ENCODE peak calls at places on chromosomes 7 and 10, in six cellular contexts. One of them, this sample, is unnamed.

GRCh38 chr7:29606287-29606721 is 42.7 kb downstream of the PRR15 start:
- DNase-seq in H1: no peak
- DNase-seq in GM12878: no peak
- DNase-seq in K562: peak
- DNase-seq in HepG2: peak
- DNase-seq in SK-N-SH: peak
- DNase-seq in this sample: no peak

GRCh38 chr7:123538189-123538714 is 3.9 kb upstream of the IQUB start:
- DNase-seq in H1: no peak
- DNase-seq in GM12878: no peak
- DNase-seq in K562: peak
- DNase-seq in HepG2: no peak
- DNase-seq in SK-N-SH: no peak
- DNase-seq in this sample: no peak

GRCh38 chr10:21264271-21264670 is 261.2 kb downstream of the SKIDA1 start:
- DNase-seq in H1: no peak
- DNase-seq in GM12878: no peak
- DNase-seq in K562: no peak
- DNase-seq in HepG2: no peak
- DNase-seq in SK-N-SH: no peak
- DNase-seq in this sample: no peak

GRCh38 chr7:13279854-13280435 is 592.5 kb downstream of the ARL4A start:
- DNase-seq in H1: no peak
- DNase-seq in GM12878: no peak
- DNase-seq in K562: no peak
- DNase-seq in HepG2: peak
- DNase-seq in SK-N-SH: peak
- DNase-seq in this sample: no peak

GRCh38 chr10:75532253-75532924 is 101.0 kb downstream of the LRMDA start:
- DNase-seq in H1: no peak
- DNase-seq in GM12878: no peak
- DNase-seq in K562: no peak
- DNase-seq in HepG2: no peak
- DNase-seq in SK-N-SH: no peak
- DNase-seq in this sample: no peak

GRCh38 chr7:51455086-51455485 is 138.5 kb upstream of the COBL start:
- DNase-seq in H1: no peak
- DNase-seq in GM12878: no peak
- DNase-seq in K562: no peak
- DNase-seq in HepG2: no peak
- DNase-seq in SK-N-SH: no peak
- DNase-seq in this sample: no peak

GRCh38 chr7:14841086-14841485 is 61.5 kb downstream of the DGKB start:
- DNase-seq in H1: no peak
- DNase-seq in GM12878: no peak
- DNase-seq in K562: no peak
- DNase-seq in HepG2: no peak
- DNase-seq in SK-N-SH: no peak
- DNase-seq in this sample: no peak

GRCh38 chr7:95917622-95918021 is 145.3 kb downstream of the DYNC1I1 start:
- DNase-seq in H1: no peak
- DNase-seq in GM12878: no peak
- DNase-seq in K562: no peak
- DNase-seq in HepG2: no peak
- DNase-seq in SK-N-SH: no peak
- DNase-seq in this sample: no peak

GRCh38 chr10:71435571-71436267 is 39.0 kb downstream of the CDH23 start:
- DNase-seq in H1: no peak
- DNase-seq in GM12878: no peak
- DNase-seq in K562: no peak
- DNase-seq in HepG2: no peak
- DNase-seq in SK-N-SH: peak
- DNase-seq in this sample: no peak

GRCh38 chr7:2373124-2373556 is 18.5 kb downstream of the EIF3B start:
- DNase-seq in H1: no peak
- DNase-seq in GM12878: no peak
- DNase-seq in K562: no peak
- DNase-seq in HepG2: no peak
- DNase-seq in SK-N-SH: no peak
- DNase-seq in this sample: no peak

GRCh38 chr10:128125416-128125943 is 743 bp downstream of the MKI67 start:
- DNase-seq in H1: no peak
- DNase-seq in GM12878: no peak
- DNase-seq in K562: peak
- DNase-seq in HepG2: no peak
- DNase-seq in SK-N-SH: peak
- DNase-seq in this sample: no peak

GRCh38 chr7:30779574-30779973 is 8.4 kb downstream of the MINDY4 start:
- DNase-seq in H1: no peak
- DNase-seq in GM12878: no peak
- DNase-seq in K562: no peak
- DNase-seq in HepG2: no peak
- DNase-seq in SK-N-SH: no peak
- DNase-seq in this sample: no peak

GRCh38 chr10:79273603-79274002 is 73.7 kb upstream of the PPIF start:
- DNase-seq in H1: no peak
- DNase-seq in GM12878: no peak
- DNase-seq in K562: no peak
- DNase-seq in HepG2: no peak
- DNase-seq in SK-N-SH: no peak
- DNase-seq in this sample: no peak

GRCh38 chr10:99659868-99660366 is 608 bp downstream of the ENTPD7 start:
- DNase-seq in H1: no peak
- DNase-seq in GM12878: no peak
- DNase-seq in K562: no peak
- DNase-seq in HepG2: no peak
- DNase-seq in SK-N-SH: peak
- DNase-seq in this sample: no peak

GRCh38 chr10:120736377-120736776 is 114.8 kb upstream of the WDR11 start:
- DNase-seq in H1: no peak
- DNase-seq in GM12878: no peak
- DNase-seq in K562: no peak
- DNase-seq in HepG2: no peak
- DNase-seq in SK-N-SH: no peak
- DNase-seq in this sample: no peak

GRCh38 chr10:18960466-18961079 is 88.0 kb upstream of the MALRD1 start:
- DNase-seq in H1: no peak
- DNase-seq in GM12878: no peak
- DNase-seq in K562: no peak
- DNase-seq in HepG2: no peak
- DNase-seq in SK-N-SH: no peak
- DNase-seq in this sample: no peak

GRCh38 chr7:128033246-128033645 is 2.0 kb upstream of the LRRC4 start:
- DNase-seq in H1: no peak
- DNase-seq in GM12878: no peak
- DNase-seq in K562: no peak
- DNase-seq in HepG2: no peak
- DNase-seq in SK-N-SH: no peak
- DNase-seq in this sample: no peak
- TF ChIP-seq GABPA in H1: no peak
- TF ChIP-seq GABPA in GM12878: no peak
- TF ChIP-seq GABPA in K562: no peak
- TF ChIP-seq GABPA in HepG2: no peak
- TF ChIP-seq GABPA in SK-N-SH: no peak
- TF ChIP-seq GABPA in this sample: no peak

GRCh38 chr7:122132341-122132740 is 11.7 kb downstream of the AASS start:
- DNase-seq in H1: no peak
- DNase-seq in GM12878: no peak
- DNase-seq in K562: no peak
- DNase-seq in HepG2: no peak
- DNase-seq in SK-N-SH: no peak
- DNase-seq in this sample: no peak
- TF ChIP-seq GABPA in H1: no peak
- TF ChIP-seq GABPA in GM12878: no peak
- TF ChIP-seq GABPA in K562: no peak
- TF ChIP-seq GABPA in HepG2: no peak
- TF ChIP-seq GABPA in SK-N-SH: no peak
- TF ChIP-seq GABPA in this sample: no peak

GRCh38 chr7:91455411-91455810 is 191.2 kb downstream of the FZD1 start:
- DNase-seq in H1: no peak
- DNase-seq in GM12878: no peak
- DNase-seq in K562: no peak
- DNase-seq in HepG2: no peak
- DNase-seq in SK-N-SH: no peak
- DNase-seq in this sample: no peak
- TF ChIP-seq GABPA in H1: no peak
- TF ChIP-seq GABPA in GM12878: no peak
- TF ChIP-seq GABPA in K562: peak
- TF ChIP-seq GABPA in HepG2: peak
- TF ChIP-seq GABPA in SK-N-SH: no peak
- TF ChIP-seq GABPA in this sample: no peak

GRCh38 chr7:41887446-41887845 is 184.6 kb upstream of the INHBA start:
- DNase-seq in H1: no peak
- DNase-seq in GM12878: no peak
- DNase-seq in K562: no peak
- DNase-seq in HepG2: no peak
- DNase-seq in SK-N-SH: no peak
- DNase-seq in this sample: no peak
- TF ChIP-seq GABPA in H1: no peak
- TF ChIP-seq GABPA in GM12878: no peak
- TF ChIP-seq GABPA in K562: no peak
- TF ChIP-seq GABPA in HepG2: no peak
- TF ChIP-seq GABPA in SK-N-SH: no peak
- TF ChIP-seq GABPA in this sample: no peak

DNA sequence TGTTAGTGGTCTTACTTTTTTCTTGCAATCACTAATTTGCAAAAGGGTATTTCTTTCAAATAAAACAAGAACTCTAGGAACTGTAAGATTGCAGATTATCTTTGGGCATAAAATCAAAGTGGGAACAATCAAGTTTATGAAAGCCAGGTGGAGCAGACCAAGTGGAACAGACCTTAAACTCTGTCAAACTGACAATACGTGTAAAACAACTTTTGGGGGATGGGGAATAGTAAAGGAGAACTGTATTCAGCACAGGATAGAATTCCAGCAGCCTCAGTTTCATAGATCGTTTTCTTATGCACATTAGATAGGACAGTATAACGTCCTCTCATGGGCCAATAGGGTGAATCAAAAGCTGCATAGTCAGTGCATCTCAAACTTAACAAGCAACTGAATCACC is 120.7 kb downstream of the PIP4K2A start:
- DNase-seq in H1: no peak
- DNase-seq in GM12878: no peak
- DNase-seq in K562: no peak
- DNase-seq in HepG2: no peak
- DNase-seq in SK-N-SH: no peak
- DNase-seq in this sample: no peak
- TF ChIP-seq GABPA in H1: no peak
- TF ChIP-seq GABPA in GM12878: no peak
- TF ChIP-seq GABPA in K562: no peak
- TF ChIP-seq GABPA in HepG2: no peak
- TF ChIP-seq GABPA in SK-N-SH: no peak
- TF ChIP-seq GABPA in this sample: no peak

DNA sequence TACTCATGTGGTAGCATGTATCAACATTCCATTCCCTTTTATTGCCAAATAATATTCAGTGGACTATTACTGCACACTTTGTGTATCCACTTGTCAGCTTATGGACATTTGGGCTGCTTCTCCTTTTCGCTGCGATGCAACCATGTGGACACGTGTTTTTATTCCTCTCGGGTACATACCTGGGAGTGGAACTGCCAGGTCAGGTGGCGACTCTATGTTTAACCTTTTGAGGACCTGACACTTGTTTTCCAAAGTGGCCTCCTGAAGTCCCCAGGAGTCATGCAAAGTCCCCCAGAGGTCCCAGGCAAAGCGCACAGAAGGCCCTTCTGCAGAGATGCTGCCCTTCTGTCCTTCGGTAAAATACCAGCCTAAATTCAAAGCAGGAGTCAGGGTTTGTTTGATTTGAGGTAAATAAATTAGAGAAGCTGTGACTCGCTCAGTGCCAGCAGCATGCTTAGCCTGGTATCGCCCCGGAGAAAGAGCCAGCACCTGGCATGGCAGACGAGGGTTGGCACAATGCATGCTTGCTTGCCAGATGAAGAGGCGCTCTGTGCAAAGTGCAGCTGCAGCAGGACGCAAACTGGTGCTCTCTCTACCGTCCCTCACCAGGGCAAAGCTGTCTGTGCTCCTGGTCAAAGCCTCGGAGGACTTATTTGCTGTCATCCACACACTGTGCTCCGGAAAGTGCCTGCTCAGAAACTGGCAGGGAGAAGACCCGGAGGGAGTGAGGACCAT is 37.8 kb downstream of the HIPK2 start:
- DNase-seq in H1: no peak
- DNase-seq in GM12878: no peak
- DNase-seq in K562: no peak
- DNase-seq in HepG2: no peak
- DNase-seq in SK-N-SH: no peak
- DNase-seq in this sample: no peak
- TF ChIP-seq GABPA in H1: no peak
- TF ChIP-seq GABPA in GM12878: no peak
- TF ChIP-seq GABPA in K562: no peak
- TF ChIP-seq GABPA in HepG2: no peak
- TF ChIP-seq GABPA in SK-N-SH: no peak
- TF ChIP-seq GABPA in this sample: no peak

GRCh38 chr7:36763084-36763807 is 39.0 kb upstream of the AOAH start:
- DNase-seq in H1: no peak
- DNase-seq in GM12878: no peak
- DNase-seq in K562: no peak
- DNase-seq in HepG2: no peak
- DNase-seq in SK-N-SH: no peak
- DNase-seq in this sample: no peak
- TF ChIP-seq GABPA in H1: no peak
- TF ChIP-seq GABPA in GM12878: no peak
- TF ChIP-seq GABPA in K562: no peak
- TF ChIP-seq GABPA in HepG2: no peak
- TF ChIP-seq GABPA in SK-N-SH: no peak
- TF ChIP-seq GABPA in this sample: no peak

GRCh38 chr10:11026761-11027160 is 9.1 kb downstream of the CELF2 start:
- DNase-seq in H1: no peak
- DNase-seq in GM12878: no peak
- DNase-seq in K562: no peak
- DNase-seq in HepG2: no peak
- DNase-seq in SK-N-SH: no peak
- DNase-seq in this sample: no peak

GRCh38 chr10:11023009-11023408 is 5.3 kb downstream of the CELF2 start:
- DNase-seq in H1: no peak
- DNase-seq in GM12878: peak
- DNase-seq in K562: no peak
- DNase-seq in HepG2: no peak
- DNase-seq in SK-N-SH: no peak
- DNase-seq in this sample: no peak

GRCh38 chr10:11023554-11023953 is 5.9 kb downstream of the CELF2 start:
- DNase-seq in H1: no peak
- DNase-seq in GM12878: no peak
- DNase-seq in K562: no peak
- DNase-seq in HepG2: no peak
- DNase-seq in SK-N-SH: no peak
- DNase-seq in this sample: no peak

GRCh38 chr10:11025978-11026377 is 8.3 kb downstream of the CELF2 start:
- DNase-seq in H1: no peak
- DNase-seq in GM12878: no peak
- DNase-seq in K562: no peak
- DNase-seq in HepG2: no peak
- DNase-seq in SK-N-SH: no peak
- DNase-seq in this sample: no peak

GRCh38 chr10:11024596-11024995 is 6.9 kb downstream of the CELF2 start:
- DNase-seq in H1: no peak
- DNase-seq in GM12878: no peak
- DNase-seq in K562: no peak
- DNase-seq in HepG2: no peak
- DNase-seq in SK-N-SH: no peak
- DNase-seq in this sample: no peak
- TF ChIP-seq GABPA in H1: no peak
- TF ChIP-seq GABPA in GM12878: no peak
- TF ChIP-seq GABPA in K562: no peak
- TF ChIP-seq GABPA in HepG2: no peak
- TF ChIP-seq GABPA in SK-N-SH: no peak
- TF ChIP-seq GABPA in this sample: no peak

This sample was measured in HL-60.